ENCODE peak calls at places on chromosomes 6 and 20, in six cellular contexts. X is PC-3, K is neural progenitor cell, C is MM.1S, W is HCT116, Y is SK-N-SH. I is an unnamed sample.

GRCh38 chr6:26432622-26433021 is 7.7 kb upstream of the BTN3A3 start:
- DNase-seq in Y (no peak), X (no peak), C (no peak), K (no peak), W (no peak), I (peak; percentile 27)

GRCh38 chr6:170230520-170231390 is 60.1 kb downstream of the DLL1 start:
- DNase-seq in W (no peak), C (no peak), Y (no peak), X (no peak), K (no peak), I (no peak)

GRCh38 chr6:146916435-146917015 is 287.7 kb upstream of the STXBP5 start:
- DNase-seq in Y (no peak), K (no peak), W (no peak), C (no peak), X (no peak), I (peak; percentile 15)

GRCh38 chr20:38218566-38218885 is 42.0 kb downstream of the KIAA1755 start:
- DNase-seq in K (no peak), Y (no peak), W (no peak), C (no peak), X (no peak), I (no peak)

GRCh38 chr20:44803383-44803941 is 6.9 kb downstream of the RIMS4 start:
- DNase-seq in W (no peak), C (no peak), Y (no peak), X (no peak), K (no peak), I (peak; percentile 10)

GRCh38 chr6:150485559-150486517 is 113.8 kb upstream of the PLEKHG1 start:
- DNase-seq in K (no peak), Y (no peak), C (no peak), X (no peak), W (no peak), I (peak; percentile 44)

GRCh38 chr6:38567436-38567835 is 72.3 kb downstream of the BTBD9 start:
- DNase-seq in K (no peak), X (peak; percentile 84), Y (peak; percentile 60), C (no peak), W (peak; percentile 21), I (peak; percentile 87)

GRCh38 chr20:50582591-50583234 is 72.5 kb downstream of the PTPN1 start:
- DNase-seq in X (no peak), C (no peak), Y (no peak), W (no peak), K (no peak), I (no peak)

GRCh38 chr6:78948785-78949184 is 81.4 kb downstream of the IRAK1BP1 start:
- DNase-seq in K (no peak), W (no peak), C (no peak), Y (no peak), X (no peak), I (no peak)

GRCh38 chr6:50007821-50008220 is 14.0 kb downstream of the DEFB110 start:
- DNase-seq in X (peak; percentile 75), W (no peak), Y (no peak), C (no peak), K (no peak), I (peak; percentile 36)

GRCh38 chr6:77740380-77740779 is 87.5 kb downstream of the MEI4 start:
- DNase-seq in W (peak; percentile 19), C (peak; percentile 44), X (peak; percentile 37), Y (peak; percentile 11), K (no peak), I (peak; percentile 53)

GRCh38 chr6:108627692-108628565 is 67.2 kb downstream of the FOXO3 start:
- DNase-seq in W (no peak), X (peak; percentile 14), C (no peak), K (no peak), Y (no peak), I (peak; percentile 39)

GRCh38 chr6:2623348-2623747 is 127.4 kb downstream of the MYLK4 start:
- DNase-seq in Y (no peak), C (no peak), K (no peak), X (peak; percentile 66), W (no peak), I (no peak)

GRCh38 chr6:155807243-155807642 is 351.6 kb upstream of the NOX3 start:
- DNase-seq in K (no peak), X (no peak), W (no peak), Y (no peak), C (no peak), I (no peak)

GRCh38 chr20:12941025-12941424 is 67.7 kb upstream of the SPTLC3 start:
- DNase-seq in K (no peak), Y (no peak), C (no peak), X (peak; percentile 68), W (no peak), I (no peak)

GRCh38 chr6:137013738-137014602 is 30.8 kb downstream of the IL20RA start:
- DNase-seq in C (peak; percentile 34), W (peak; percentile 26), X (peak; percentile 75), Y (peak; percentile 56), K (peak; percentile 44), I (peak; percentile 72)

GRCh38 chr6:63014290-63014689 is 197.0 kb upstream of the FKBP1C start:
- DNase-seq in C (no peak), K (peak; percentile 1), X (no peak), Y (no peak), W (no peak), I (no peak)

GRCh38 chr6:85747654-85748053 is 105.0 kb upstream of the SYNCRIP start:
- DNase-seq in Y (no peak), X (peak; percentile 88), W (no peak), K (no peak), C (no peak), I (peak; percentile 73)

GRCh38 chr6:133504761-133505160 is 263.6 kb downstream of the EYA4 start:
- DNase-seq in C (no peak), X (no peak), W (no peak), Y (no peak), K (no peak), I (no peak)

GRCh38 chr6:80329496-80329895 is 223.0 kb downstream of the BCKDHB start:
- DNase-seq in Y (no peak), X (no peak), K (peak; percentile 52), C (no peak), W (no peak), I (no peak)

DNA sequence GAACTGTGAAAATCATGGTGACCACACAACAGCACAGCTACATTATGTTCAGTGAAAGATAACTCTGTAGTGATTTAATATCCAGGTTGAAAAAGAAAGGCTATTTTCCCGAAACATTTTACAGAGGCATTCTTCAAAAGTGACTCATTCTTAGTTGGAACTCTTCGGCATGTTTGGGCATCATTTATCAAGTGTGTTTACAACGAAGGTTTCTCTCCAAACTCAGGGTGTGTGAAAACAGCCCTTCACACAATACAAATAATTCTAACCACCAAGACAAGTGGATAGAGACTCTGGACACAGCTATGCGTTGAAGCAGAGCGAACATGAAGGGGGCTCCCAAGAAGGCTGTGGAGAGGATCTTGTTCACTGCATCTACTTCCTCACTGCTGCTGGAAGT is 57.6 kb downstream of the CBLN4 start:
- DNase-seq in K (no peak), W (no peak), X (peak; percentile 19), C (no peak), Y (no peak), I (no peak)
- H3K9me3 ChIP-seq in K (peaks cover 17% of the 10 kb centered on the region), W (peaks cover 5% of the 10 kb centered on the region), X (peaks cover 10% of the 10 kb centered on the region), C (no peaks in the 10 kb centered on the region), Y (no peaks in the 10 kb centered on the region), I (no peaks in the 10 kb centered on the region)

GRCh38 chr20:23445596-23446217 is 6.2 kb downstream of the CSTL1 start:
- DNase-seq in W (peak; percentile 16), C (no peak), X (peak; percentile 93), K (no peak), Y (no peak), I (peak; percentile 90)
- H3K9ac ChIP-seq in W (no peak overlapping the region), C (no peak overlapping the region), X (no peak overlapping the region), K (no peak overlapping the region), Y (no peak overlapping the region), I (no peak overlapping the region)

GRCh38 chr6:143538374-143538773 is 26.9 kb upstream of the FUCA2 start:
- DNase-seq in Y (no peak), X (no peak), W (no peak), K (no peak), C (no peak), I (no peak)

GRCh38 chr6:143536866-143537691 is 25.6 kb upstream of the FUCA2 start:
- DNase-seq in X (peak; percentile 56), W (peak; percentile 41), C (peak; percentile 44), Y (peak; percentile 83), K (peak; percentile 83), I (peak; percentile 81)

GRCh38 chr6:143531720-143532504 is 20.4 kb upstream of the FUCA2 start:
- DNase-seq in C (no peak), Y (no peak), W (no peak), K (no peak), X (no peak), I (no peak)

GRCh38 chr6:143536461-143536865 is 24.9 kb upstream of the FUCA2 start:
- DNase-seq in K (no peak), W (no peak), C (peak; percentile 33), Y (no peak), X (peak; percentile 45), I (peak; percentile 75)

DNA sequence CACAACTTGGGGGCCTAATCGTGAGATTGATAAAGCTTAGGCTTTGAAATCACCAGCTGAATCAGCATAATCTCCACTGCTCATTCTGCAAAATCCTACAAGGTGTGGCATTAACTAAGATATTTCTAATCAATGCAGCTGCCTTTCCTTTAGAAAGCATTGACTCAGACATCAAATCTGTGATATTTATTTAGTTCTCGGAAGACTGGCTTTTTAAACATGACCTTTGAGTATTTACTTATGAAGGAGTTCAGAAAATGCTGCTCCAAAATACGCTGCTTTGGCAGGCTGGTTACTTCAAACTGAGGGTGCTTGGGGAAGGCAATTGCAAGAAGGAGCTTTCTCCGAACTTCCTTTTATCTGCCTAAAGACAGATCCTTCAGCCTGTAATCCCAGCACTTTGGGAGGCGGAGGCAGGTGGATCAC is 23.7 kb upstream of the FUCA2 start:
- DNase-seq in C (no peak), Y (no peak), K (no peak), X (no peak), W (no peak), I (no peak)
- TF ChIP-seq EZH2phosphoT487 in C (no peak), Y (no peak), K (no peak), X (no peak), W (no peak), I (no peak)

GRCh38 chr20:43554369-43554768 is 4.5 kb upstream of the SGK2 start:
- DNase-seq in K (no peak), C (no peak), X (no peak), W (no peak), Y (no peak), I (no peak)
- H3K9me3 ChIP-seq in K (no peaks in the 10 kb centered on the region), C (no peaks in the 10 kb centered on the region), X (no peaks in the 10 kb centered on the region), W (no peaks in the 10 kb centered on the region), Y (no peaks in the 10 kb centered on the region), I (no peaks in the 10 kb centered on the region)

GRCh38 chr6:105875974-105876640 is 210.0 kb upstream of the PRDM1 start:
- DNase-seq in W (no peak), X (no peak), Y (no peak), C (no peak), K (no peak), I (no peak)
- H3K9ac ChIP-seq in W (no peak overlapping the region), X (no peak overlapping the region), Y (no peak overlapping the region), C (no peak overlapping the region), K (no peak overlapping the region), I (no peak overlapping the region)

DNA sequence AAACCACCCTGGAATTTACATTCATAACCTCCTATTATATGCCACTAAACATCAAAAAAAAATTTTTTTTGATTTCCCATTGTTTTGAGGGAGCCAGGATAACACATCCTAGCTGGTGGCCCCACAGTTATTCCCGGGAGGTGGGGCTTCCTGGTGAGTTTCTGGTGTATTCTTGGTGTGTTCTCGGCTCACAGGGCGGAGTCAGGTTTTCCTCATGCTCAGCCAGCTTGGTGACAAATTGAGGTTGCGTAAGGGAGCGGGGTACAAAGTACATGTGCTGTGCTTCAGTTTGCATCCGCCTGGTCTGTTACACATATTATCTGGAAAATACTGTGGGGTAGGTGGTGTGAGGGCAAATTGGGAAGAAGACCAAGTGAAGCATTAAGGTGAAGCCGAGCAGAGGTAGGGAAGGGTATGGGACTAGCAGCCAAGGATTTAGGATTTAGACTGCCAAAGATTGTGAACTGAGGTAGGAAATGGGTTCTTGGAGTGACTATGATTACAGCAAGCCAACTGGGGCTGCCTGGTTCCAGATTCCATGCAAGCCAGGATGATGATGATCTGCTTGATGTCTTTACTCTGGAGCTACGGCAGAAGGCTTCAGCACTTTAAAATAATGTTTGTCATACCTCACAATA is 46.2 kb upstream of the EEF1A1 start:
- DNase-seq in C (no peak), X (no peak), K (no peak), Y (no peak), W (peak; percentile 75), I (peak; percentile 95)
- TF ChIP-seq EZH2phosphoT487 in C (no peak), X (no peak), K (no peak), Y (no peak), W (no peak), I (no peak)

I was measured in GM23248.